ENCODE peak calls at places on chromosomes 6 and 20, in seven cellular contexts. U, R, W, L, D, Z and J are unnamed samples.

GRCh38 chr6:72261554-72261953 is 360.3 kb upstream of the KCNQ5 start:
- DNase-seq in U (no peak), R (no peak), W (no peak), L (no peak), D (no peak), Z (no peak), J (no peak)

GRCh38 chr20:64216910-64217309 is 38.6 kb upstream of the PCMTD2 start:
- DNase-seq in U (no peak), R (no peak), W (no peak), L (no peak), D (no peak), Z (no peak), J (no peak)

GRCh38 chr6:27332692-27333641 is 20.9 kb upstream of the POM121L2 start:
- DNase-seq in U (no peak), R (peak), W (peak), L (peak), D (no peak), Z (no peak), J (peak)

GRCh38 chr6:170221753-170222400 is 69.0 kb downstream of the DLL1 start:
- DNase-seq in U (no peak), R (no peak), W (peak), L (no peak), D (peak), Z (no peak), J (no peak)

GRCh38 chr6:75673885-75674284 is 72.2 kb downstream of the SENP6 start:
- DNase-seq in U (no peak), R (no peak), W (no peak), L (no peak), D (no peak), Z (no peak), J (no peak)

GRCh38 chr20:35020108-35021031 is 64.7 kb downstream of the MYH7B start:
- DNase-seq in U (no peak), R (no peak), W (no peak), L (peak), D (no peak), Z (no peak), J (no peak)

GRCh38 chr6:154520280-154520679 is 9.8 kb upstream of the CNKSR3 start:
- DNase-seq in U (no peak), R (no peak), W (no peak), L (no peak), D (no peak), Z (no peak), J (no peak)

GRCh38 chr20:46826343-46826984 is 68.2 kb upstream of the EYA2 start:
- DNase-seq in U (no peak), R (no peak), W (no peak), L (peak), D (no peak), Z (no peak), J (peak)

GRCh38 chr6:41936073-41936837 is 5.4 kb downstream of the CCND3 start:
- DNase-seq in U (peak), R (peak), W (peak), L (peak), D (peak), Z (peak), J (peak)

GRCh38 chr6:109595998-109596397 is 95.0 kb downstream of the AK9 start:
- DNase-seq in U (no peak), R (peak), W (peak), L (peak), D (no peak), Z (peak), J (peak)

DNA sequence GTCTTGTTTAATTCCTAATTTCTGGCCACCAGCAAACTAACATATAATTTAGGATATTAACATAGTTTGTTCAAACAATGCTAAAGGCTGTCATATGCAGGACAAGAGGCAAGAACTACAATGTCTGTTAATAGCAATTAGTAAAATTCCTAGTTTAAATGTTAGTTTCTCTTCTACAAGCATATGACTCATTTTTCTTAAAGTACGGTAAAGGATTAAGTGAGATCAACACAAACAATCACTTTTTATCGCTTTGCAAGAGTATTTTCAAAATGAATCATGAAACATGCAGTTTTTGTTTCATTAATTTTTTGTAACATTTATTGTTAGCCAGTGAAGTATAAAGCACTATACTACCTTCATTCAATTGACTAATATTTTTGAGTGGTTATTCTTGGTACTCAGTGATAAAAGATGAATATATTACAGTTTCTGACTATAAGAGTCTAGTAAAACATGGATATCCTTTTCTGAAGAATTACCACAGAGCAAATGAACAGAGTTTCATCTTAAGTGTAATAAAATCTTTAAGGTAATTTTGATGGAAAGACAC is 138.6 kb downstream of the AHI1 start:
- DNase-seq in U (no peak), R (no peak), W (no peak), L (peak), D (no peak), Z (no peak), J (peak)
- H3K4me3 ChIP-seq in U (no peak), R (no peak), W (no peak), L (peak), D (no peak), Z (no peak), J (no peak)

GRCh38 chr6:2433686-2434085 is 188.3 kb upstream of the GMDS start:
- DNase-seq in U (no peak), R (no peak), W (peak), L (no peak), D (no peak), Z (peak), J (no peak)

GRCh38 chr6:2430617-2431016 is 185.2 kb upstream of the GMDS start:
- DNase-seq in U (no peak), R (no peak), W (no peak), L (no peak), D (no peak), Z (no peak), J (no peak)

GRCh38 chr6:2434116-2434515 is 188.7 kb upstream of the GMDS start:
- DNase-seq in U (no peak), R (no peak), W (no peak), L (no peak), D (no peak), Z (no peak), J (peak)

GRCh38 chr6:2434911-2435310 is 189.5 kb upstream of the GMDS start:
- DNase-seq in U (no peak), R (no peak), W (no peak), L (no peak), D (no peak), Z (no peak), J (no peak)

GRCh38 chr6:2432258-2432657 is 186.9 kb upstream of the GMDS start:
- DNase-seq in U (no peak), R (no peak), W (no peak), L (peak), D (no peak), Z (no peak), J (peak)
- H3K4me3 ChIP-seq in U (no peak), R (no peak), W (no peak), L (no peak), D (no peak), Z (no peak), J (no peak)

DNA sequence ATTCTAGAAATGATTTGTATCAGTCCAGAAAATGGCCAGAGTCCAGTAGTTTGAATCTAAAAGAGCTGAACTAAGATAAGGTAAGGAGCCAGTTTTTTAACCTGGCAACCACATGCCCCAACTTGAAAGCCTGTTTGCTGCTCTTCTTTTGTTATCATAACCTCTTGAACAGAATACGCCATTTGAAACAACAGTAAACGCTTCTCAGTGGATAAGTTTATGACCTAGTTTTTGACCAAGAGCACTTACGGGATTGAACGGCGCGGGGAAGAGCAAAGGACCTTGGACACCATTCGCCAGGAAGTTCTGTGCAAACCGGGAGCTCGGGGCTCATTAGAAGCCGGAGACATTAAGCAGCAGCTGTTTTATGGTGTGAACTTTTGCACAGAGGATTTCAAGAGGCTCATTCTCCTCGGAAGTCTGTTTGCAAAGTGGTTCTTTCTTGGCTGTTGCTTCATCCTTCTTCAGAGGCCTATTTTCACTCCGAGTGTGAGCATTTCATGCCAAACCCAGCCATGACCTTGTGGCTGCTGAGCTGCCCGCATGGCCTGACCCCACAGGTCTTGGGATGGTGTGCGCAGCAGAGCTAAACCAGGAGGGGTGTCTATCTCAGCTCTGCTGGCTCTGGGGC is 215.1 kb downstream of the SOX4 start:
- DNase-seq in U (no peak), R (no peak), W (no peak), L (peak), D (no peak), Z (no peak), J (no peak)
- H3K4me3 ChIP-seq in U (no peak), R (no peak), W (no peak), L (no peak), D (no peak), Z (no peak), J (no peak)

DNA sequence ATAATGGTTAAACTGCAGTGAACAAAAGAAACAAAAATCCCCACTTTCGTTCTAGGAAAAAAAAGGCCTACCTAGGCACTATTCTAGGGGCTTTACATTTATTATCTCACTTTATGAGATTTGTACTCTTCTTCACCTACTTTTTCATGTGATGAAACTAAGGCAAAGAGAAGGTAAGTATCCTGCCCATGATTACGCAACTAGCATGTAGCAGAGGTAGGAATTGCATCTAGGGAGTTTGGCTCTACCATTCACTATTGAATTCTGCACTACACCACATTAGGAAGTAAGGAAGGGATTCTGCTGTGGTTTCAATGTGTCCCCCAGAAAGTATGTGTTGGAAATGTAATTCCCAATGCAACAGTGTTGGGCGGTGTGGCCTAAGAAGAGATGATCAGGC is 11.4 kb upstream of the C6orf141 start:
- DNase-seq in U (no peak), R (no peak), W (no peak), L (no peak), D (no peak), Z (no peak), J (no peak)
- H3K4me3 ChIP-seq in U (no peak), R (no peak), W (no peak), L (no peak), D (no peak), Z (no peak), J (no peak)